ENCODE peak calls at places on chromosomes 7 and 10, in seven cellular contexts. A is upper lobe of left lung, U is stomach, O is GM23338, P is H1, K is GM12878, I is prostate gland. R is an unnamed sample. For H3K4me1, the result is how much of the 10 kb centered on the place peaks cover.

GRCh38 chr7:122059516-122059915 is 84.5 kb downstream of the AASS start:
- DNase-seq in K (no peak), U (no peak), A (no peak), O (no peak), I (no peak), P (no peak), R (no peak)

GRCh38 chr10:103192089-103192450 is 1.0 kb downstream of the NT5C2 start:
- DNase-seq in O (no peak), A (no peak), U (no peak), K (no peak), P (no peak), I (no peak), R (no peak)

GRCh38 chr10:71079761-71080380 is 132.5 kb upstream of the UNC5B start:
- DNase-seq in U (peak), I (no peak), O (no peak), P (peak), A (peak), K (no peak), R (peak)

GRCh38 chr10:89053555-89053954 is 63.0 kb downstream of the FAS start:
- DNase-seq in U (no peak), A (no peak), I (no peak), P (no peak), O (no peak), K (no peak), R (no peak)

GRCh38 chr10:116784035-116784434 is 41.7 kb upstream of the HSPA12A start:
- DNase-seq in I (no peak), P (no peak), K (no peak), U (no peak), O (no peak), A (no peak), R (no peak)

GRCh38 chr10:111774486-111774885 is 409.1 kb downstream of the GPAM start:
- DNase-seq in P (no peak), O (no peak), K (no peak), U (no peak), A (no peak), I (no peak), R (no peak)

GRCh38 chr10:130137077-130137448 is 872 bp downstream of the GLRX3 start:
- DNase-seq in A (no peak), O (no peak), U (no peak), I (no peak), K (no peak), P (no peak), R (no peak)

GRCh38 chr10:15558136-15558535 is 161.6 kb downstream of the ITGA8 start:
- DNase-seq in O (no peak), K (no peak), P (no peak), I (no peak), A (no peak), U (no peak), R (no peak)

GRCh38 chr10:61408065-61408464 is 45.1 kb downstream of the TMEM26 start:
- DNase-seq in P (no peak), K (no peak), I (no peak), O (no peak), A (no peak), U (no peak), R (no peak)

GRCh38 chr7:155457544-155458316 is at the start of gene EN2:
- DNase-seq in I (no peak), P (no peak), U (no peak), O (peak), K (no peak), A (no peak), R (no peak)

GRCh38 chr7:33686001-33686591 is 219.2 kb upstream of the BMPER start:
- DNase-seq in A (peak), O (peak), P (no peak), I (no peak), U (no peak), K (no peak), R (no peak)

GRCh38 chr10:62961951-62962523 is 145.9 kb upstream of the EGR2 start:
- DNase-seq in K (no peak), I (no peak), P (no peak), A (no peak), U (no peak), O (no peak), R (no peak)

GRCh38 chr7:95723583-95724180 is 48.7 kb upstream of the DYNC1I1 start:
- DNase-seq in P (peak), A (no peak), U (no peak), K (peak), I (peak), O (peak), R (no peak)

GRCh38 chr10:30445716-30446115 is 11.7 kb downstream of the MAP3K8 start:
- DNase-seq in P (no peak), O (no peak), K (no peak), U (no peak), I (no peak), A (no peak), R (no peak)

GRCh38 chr10:3312403-3312802 is 139.8 kb upstream of the PITRM1 start:
- DNase-seq in U (no peak), A (no peak), I (no peak), P (no peak), K (no peak), O (peak), R (no peak)

GRCh38 chr10:68526634-68527132 is 640 bp downstream of the SLC25A16 start:
- DNase-seq in I (no peak), P (no peak), O (no peak), A (no peak), U (no peak), K (no peak), R (no peak)

GRCh38 chr10:115963848-115964247 is 309.2 kb downstream of the GFRA1 start:
- DNase-seq in A (no peak), I (no peak), P (no peak), O (peak), U (no peak), K (no peak), R (no peak)

GRCh38 chr10:25724241-25724640 is 209.8 kb upstream of the MYO3A start:
- DNase-seq in P (no peak), A (no peak), K (no peak), U (no peak), I (no peak), O (no peak), R (no peak)

GRCh38 chr10:43401627-43402026 is 7.4 kb downstream of the HNRNPF start:
- DNase-seq in U (no peak), K (no peak), I (no peak), O (peak), P (no peak), A (no peak), R (no peak)

GRCh38 chr7:2869981-2870380 is 25.9 kb upstream of the GNA12 start:
- DNase-seq in U (no peak), A (no peak), I (no peak), P (no peak), K (no peak), O (no peak), R (no peak)

GRCh38 chr10:29412452-29413004 is 123.7 kb downstream of the LYZL1 start:
- DNase-seq in U (no peak), I (no peak), P (no peak), K (no peak), A (no peak), O (no peak), R (no peak)

GRCh38 chr7:90320418-90320800 is 695 bp downstream of the FAM237B start:
- DNase-seq in A (no peak), O (no peak), K (no peak), U (no peak), P (no peak), I (no peak), R (no peak)

GRCh38 chr10:73768881-73769280 is 13.0 kb upstream of the CHCHD1 start:
- DNase-seq in I (no peak), U (no peak), O (peak), A (no peak), P (no peak), K (no peak), R (no peak)

GRCh38 chr7:32164341-32164996 is 94.3 kb upstream of the PDE1C start:
- DNase-seq in A (no peak), K (no peak), P (peak), I (no peak), O (peak), U (no peak), R (no peak)

GRCh38 chr10:94133239-94133638 is 139.5 kb downstream of the PLCE1 start:
- DNase-seq in A (no peak), K (no peak), I (peak), U (no peak), P (no peak), O (no peak), R (peak)

GRCh38 chr10:72445851-72446250 is 91.1 kb upstream of the DNAJB12 start:
- DNase-seq in K (no peak), I (no peak), O (no peak), U (no peak), A (no peak), P (no peak), R (no peak)

GRCh38 chr7:25216837-25217236 is 11.4 kb downstream of the NPVF start:
- DNase-seq in P (no peak), U (no peak), K (peak), O (peak), A (no peak), I (no peak), R (no peak)

GRCh38 chr10:5830629-5831445 is 17.6 kb upstream of the GDI2 start:
- DNase-seq in I (no peak), A (no peak), O (no peak), P (no peak), U (no peak), K (no peak), R (no peak)

GRCh38 chr7:134750083-134751062 is 29.1 kb upstream of the CALD1 start:
- DNase-seq in O (peak), K (no peak), U (peak), I (peak), P (peak), A (peak), R (no peak)

GRCh38 chr7:50416509-50417299 is 33.4 kb downstream of the FIGNL1 start:
- DNase-seq in U (no peak), A (no peak), I (no peak), P (no peak), O (peak), K (peak), R (no peak)

DNA sequence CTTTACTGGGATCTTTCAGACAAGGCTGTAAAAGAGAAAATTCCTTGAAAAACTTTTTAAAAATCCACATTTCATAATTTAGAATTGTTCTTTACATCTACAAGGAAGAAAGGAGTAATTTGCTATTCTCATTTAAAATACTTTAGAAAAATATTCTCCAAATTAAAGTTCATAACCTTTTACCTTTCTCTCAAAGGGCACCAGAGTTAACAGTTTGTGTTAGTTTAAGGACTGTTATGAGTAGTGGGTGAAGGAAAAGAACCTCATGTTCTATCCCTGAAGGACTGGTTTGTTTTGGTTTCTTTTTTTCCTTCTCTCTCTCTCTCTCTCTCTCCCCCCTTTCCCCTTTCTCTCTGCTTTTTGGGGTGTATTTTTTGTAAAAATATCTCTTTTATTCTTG is 4.1 kb downstream of the AGMO start:
- DNase-seq in U (no peak), A (no peak), I (no peak), P (no peak), K (no peak), O (no peak), R (no peak)
- H3K4me3 ChIP-seq in U (no peak), A (no peak), I (no peak), P (no peak), K (no peak), O (no peak), R (no peak)

GRCh38 chr7:84612976-84613375 is 418.4 kb upstream of the SEMA3A start:
- DNase-seq in A (no peak), P (no peak), O (no peak), U (no peak), K (no peak), I (no peak), R (no peak)
- TF ChIP-seq POLR2AphosphoS5 in A (no peak), P (no peak), O (no peak), U (no peak), K (no peak), I (no peak), R (no peak)

GRCh38 chr7:102093599-102094001 is 193.1 kb upstream of the SH2B2 start:
- DNase-seq in A (no peak), K (no peak), I (no peak), O (no peak), U (no peak), P (peak), R (no peak)
- H3K4me1 ChIP-seq in A (under half), K (under half), I (under half), O (under half), U (under half), P (under half), R (under half)

GRCh38 chr7:78345293-78345692 is 546.7 kb downstream of the PHTF2 start:
- DNase-seq in O (peak), A (no peak), K (no peak), U (no peak), I (no peak), P (no peak), R (no peak)

GRCh38 chr7:78350926-78351325 is 552.4 kb downstream of the PHTF2 start:
- DNase-seq in P (no peak), O (no peak), A (no peak), U (no peak), K (no peak), I (no peak), R (no peak)

GRCh38 chr7:78346824-78347223 is 548.3 kb downstream of the PHTF2 start:
- DNase-seq in I (no peak), P (no peak), U (no peak), A (no peak), O (no peak), K (no peak), R (no peak)

GRCh38 chr7:78345979-78346378 is 547.4 kb downstream of the PHTF2 start:
- DNase-seq in O (no peak), K (no peak), P (no peak), A (peak), U (peak), I (no peak), R (no peak)
- H3K4me3 ChIP-seq in O (no peak), K (no peak), P (no peak), A (no peak), U (no peak), I (no peak), R (no peak)

GRCh38 chr7:99021941-99022560 is 121.9 kb downstream of the SMURF1 start:
- DNase-seq in I (no peak), P (no peak), K (no peak), O (no peak), U (peak), A (peak), R (no peak)
- TF ChIP-seq POLR2AphosphoS5 in I (peak), P (no peak), K (no peak), O (no peak), U (no peak), A (no peak), R (no peak)

GRCh38 chr10:125134916-125135770 is 25.2 kb downstream of the CTBP2 start:
- DNase-seq in O (peak), K (no peak), I (no peak), P (no peak), U (peak), A (no peak), R (no peak)
- H3K4me1 ChIP-seq in O (half or more), K (under half), I (under half), P (half or more), U (half or more), A (under half), R (under half)

GRCh38 chr7:128832880-128833147 is 2.6 kb downstream of the FLNC start:
- DNase-seq in P (no peak), K (no peak), O (no peak), A (no peak), I (no peak), U (no peak), R (no peak)

GRCh38 chr7:128833148-128833938 is 3.1 kb downstream of the FLNC start:
- DNase-seq in A (no peak), P (peak), O (peak), U (no peak), I (no peak), K (no peak), R (peak)

GRCh38 chr7:128835231-128835751 is 5.1 kb downstream of the FLNC start:
- DNase-seq in O (no peak), P (no peak), U (no peak), A (no peak), I (no peak), K (no peak), R (no peak)

GRCh38 chr7:128831994-128832879 is 2.0 kb downstream of the FLNC start:
- DNase-seq in O (peak), K (no peak), P (peak), I (no peak), U (no peak), A (no peak), R (no peak)

GRCh38 chr7:128833939-128834310 is 3.7 kb downstream of the FLNC start:
- DNase-seq in I (no peak), U (no peak), K (no peak), A (no peak), P (no peak), O (no peak), R (no peak)
- H3K4me3 ChIP-seq in I (no peak), U (no peak), K (no peak), A (no peak), P (no peak), O (peak), R (no peak)

R was measured in breast epithelium.